ENCODE peak calls at places on chromosome 13, in four cellular contexts. One of them, this sample, is unnamed.

GRCh38 chr13:110287031-110287828 is 19.7 kb downstream of the COL4A1 start:
- DNase-seq in A549: no peak
- DNase-seq in activated CD4-positive, alpha-beta T cell treated with anti-CD3 and anti-CD28 coated beads, Interleukin-2, amount 50 U/mL, for 1 hour: no peak
- DNase-seq in HCT116: no peak
- DNase-seq in this sample: peak; percentile 75

GRCh38 chr13:59588717-59589067 is 575.0 kb downstream of the DIAPH3 start:
- DNase-seq in A549: no peak
- DNase-seq in activated CD4-positive, alpha-beta T cell treated with anti-CD3 and anti-CD28 coated beads, Interleukin-2, amount 50 U/mL, for 1 hour: no peak
- DNase-seq in HCT116: no peak
- DNase-seq in this sample: no peak

GRCh38 chr13:27796544-27797227 is 4.4 kb downstream of the GSX1 start:
- DNase-seq in A549: no peak
- DNase-seq in activated CD4-positive, alpha-beta T cell treated with anti-CD3 and anti-CD28 coated beads, Interleukin-2, amount 50 U/mL, for 1 hour: no peak
- DNase-seq in HCT116: no peak
- DNase-seq in this sample: no peak

GRCh38 chr13:113342820-113343691 is 20.9 kb downstream of the GRTP1 start:
- DNase-seq in A549: no peak
- DNase-seq in activated CD4-positive, alpha-beta T cell treated with anti-CD3 and anti-CD28 coated beads, Interleukin-2, amount 50 U/mL, for 1 hour: no peak
- DNase-seq in HCT116: no peak
- DNase-seq in this sample: no peak

GRCh38 chr13:96982672-96983071 is 11.6 kb downstream of the OXGR1 start:
- DNase-seq in A549: no peak
- DNase-seq in activated CD4-positive, alpha-beta T cell treated with anti-CD3 and anti-CD28 coated beads, Interleukin-2, amount 50 U/mL, for 1 hour: no peak
- DNase-seq in HCT116: no peak
- DNase-seq in this sample: peak; percentile 72

GRCh38 chr13:95267662-95268369 is 33.4 kb downstream of the ABCC4 start:
- DNase-seq in A549: peak; percentile 85
- DNase-seq in activated CD4-positive, alpha-beta T cell treated with anti-CD3 and anti-CD28 coated beads, Interleukin-2, amount 50 U/mL, for 1 hour: no peak
- DNase-seq in HCT116: no peak
- DNase-seq in this sample: peak; percentile 76

GRCh38 chr13:52405767-52406494 is at the start of gene THSD1:
- DNase-seq in A549: peak; percentile 54
- DNase-seq in activated CD4-positive, alpha-beta T cell treated with anti-CD3 and anti-CD28 coated beads, Interleukin-2, amount 50 U/mL, for 1 hour: peak; percentile 4
- DNase-seq in HCT116: no peak
- DNase-seq in this sample: peak; percentile 63

GRCh38 chr13:98890186-98890585 is 87.7 kb downstream of the DOCK9 start:
- DNase-seq in A549: no peak
- DNase-seq in activated CD4-positive, alpha-beta T cell treated with anti-CD3 and anti-CD28 coated beads, Interleukin-2, amount 50 U/mL, for 1 hour: no peak
- DNase-seq in HCT116: no peak
- DNase-seq in this sample: peak; percentile 59

GRCh38 chr13:91567485-91568207 is 169.2 kb downstream of the GPC5 start:
- DNase-seq in A549: no peak
- DNase-seq in activated CD4-positive, alpha-beta T cell treated with anti-CD3 and anti-CD28 coated beads, Interleukin-2, amount 50 U/mL, for 1 hour: no peak
- DNase-seq in HCT116: no peak
- DNase-seq in this sample: peak; percentile 5

GRCh38 chr13:52070929-52071523 is 46.5 kb downstream of the UTP14C start:
- DNase-seq in A549: no peak
- DNase-seq in activated CD4-positive, alpha-beta T cell treated with anti-CD3 and anti-CD28 coated beads, Interleukin-2, amount 50 U/mL, for 1 hour: no peak
- DNase-seq in HCT116: no peak
- DNase-seq in this sample: peak; percentile 61

GRCh38 chr13:76837811-76838210 is 48.4 kb downstream of the KCTD12 start:
- DNase-seq in A549: no peak
- DNase-seq in activated CD4-positive, alpha-beta T cell treated with anti-CD3 and anti-CD28 coated beads, Interleukin-2, amount 50 U/mL, for 1 hour: no peak
- DNase-seq in HCT116: no peak
- DNase-seq in this sample: no peak

GRCh38 chr13:28754698-28755545 is 36.2 kb upstream of the SLC46A3 start:
- DNase-seq in A549: peak; percentile 40
- DNase-seq in activated CD4-positive, alpha-beta T cell treated with anti-CD3 and anti-CD28 coated beads, Interleukin-2, amount 50 U/mL, for 1 hour: no peak
- DNase-seq in HCT116: peak; percentile 19
- DNase-seq in this sample: peak; percentile 70

GRCh38 chr13:68173111-68173510 is 943.0 kb upstream of the PCDH9 start:
- DNase-seq in A549: no peak
- DNase-seq in activated CD4-positive, alpha-beta T cell treated with anti-CD3 and anti-CD28 coated beads, Interleukin-2, amount 50 U/mL, for 1 hour: no peak
- DNase-seq in HCT116: no peak
- DNase-seq in this sample: no peak

GRCh38 chr13:106155411-106155810 is 380.1 kb downstream of the EFNB2 start:
- DNase-seq in A549: peak; percentile 6
- DNase-seq in activated CD4-positive, alpha-beta T cell treated with anti-CD3 and anti-CD28 coated beads, Interleukin-2, amount 50 U/mL, for 1 hour: no peak
- DNase-seq in HCT116: no peak
- DNase-seq in this sample: peak; percentile 80

GRCh38 chr13:26929971-26930730 is 169.6 kb upstream of the GPR12 start:
- DNase-seq in A549: peak; percentile 56
- DNase-seq in activated CD4-positive, alpha-beta T cell treated with anti-CD3 and anti-CD28 coated beads, Interleukin-2, amount 50 U/mL, for 1 hour: peak; percentile 66
- DNase-seq in HCT116: peak; percentile 54
- DNase-seq in this sample: peak; percentile 71

GRCh38 chr13:32011971-32012370 is 19.6 kb upstream of the FRY start:
- DNase-seq in A549: no peak
- DNase-seq in activated CD4-positive, alpha-beta T cell treated with anti-CD3 and anti-CD28 coated beads, Interleukin-2, amount 50 U/mL, for 1 hour: no peak
- DNase-seq in HCT116: no peak
- DNase-seq in this sample: no peak

GRCh38 chr13:109140777-109141354 is 511.5 kb downstream of the MYO16 start:
- DNase-seq in A549: no peak
- DNase-seq in activated CD4-positive, alpha-beta T cell treated with anti-CD3 and anti-CD28 coated beads, Interleukin-2, amount 50 U/mL, for 1 hour: no peak
- DNase-seq in HCT116: no peak
- DNase-seq in this sample: no peak

GRCh38 chr13:95800455-95800854 is 123.5 kb downstream of the DNAJC3 start:
- DNase-seq in A549: no peak
- DNase-seq in activated CD4-positive, alpha-beta T cell treated with anti-CD3 and anti-CD28 coated beads, Interleukin-2, amount 50 U/mL, for 1 hour: no peak
- DNase-seq in HCT116: no peak
- DNase-seq in this sample: no peak

GRCh38 chr13:44313674-44314073 is 60.0 kb upstream of the SERP2 start:
- DNase-seq in A549: peak; percentile 63
- DNase-seq in activated CD4-positive, alpha-beta T cell treated with anti-CD3 and anti-CD28 coated beads, Interleukin-2, amount 50 U/mL, for 1 hour: no peak
- DNase-seq in HCT116: peak; percentile 93
- DNase-seq in this sample: peak; percentile 46

GRCh38 chr13:50650936-50651638 is 192.4 kb downstream of the DLEU7 start:
- DNase-seq in A549: no peak
- DNase-seq in activated CD4-positive, alpha-beta T cell treated with anti-CD3 and anti-CD28 coated beads, Interleukin-2, amount 50 U/mL, for 1 hour: no peak
- DNase-seq in HCT116: no peak
- DNase-seq in this sample: peak; percentile 47

GRCh38 chr13:27960362-27961226 is 8.5 kb downstream of the CDX2 start:
- DNase-seq in A549: peak; percentile 87
- DNase-seq in activated CD4-positive, alpha-beta T cell treated with anti-CD3 and anti-CD28 coated beads, Interleukin-2, amount 50 U/mL, for 1 hour: no peak
- DNase-seq in HCT116: no peak
- DNase-seq in this sample: peak; percentile 35

GRCh38 chr13:92345627-92346026 is 881.0 kb upstream of the GPC6 start:
- DNase-seq in A549: no peak
- DNase-seq in activated CD4-positive, alpha-beta T cell treated with anti-CD3 and anti-CD28 coated beads, Interleukin-2, amount 50 U/mL, for 1 hour: no peak
- DNase-seq in HCT116: no peak
- DNase-seq in this sample: no peak

GRCh38 chr13:27622102-27622820 is 569 bp downstream of the POLR1D start:
- DNase-seq in A549: peak; percentile 20
- DNase-seq in activated CD4-positive, alpha-beta T cell treated with anti-CD3 and anti-CD28 coated beads, Interleukin-2, amount 50 U/mL, for 1 hour: no peak
- DNase-seq in HCT116: no peak
- DNase-seq in this sample: peak; percentile 45

GRCh38 chr13:28718538-28719226 is at the start of gene SLC46A3:
- DNase-seq in A549: peak; percentile 95
- DNase-seq in activated CD4-positive, alpha-beta T cell treated with anti-CD3 and anti-CD28 coated beads, Interleukin-2, amount 50 U/mL, for 1 hour: peak; percentile 98
- DNase-seq in HCT116: peak; percentile 92
- DNase-seq in this sample: peak; percentile 99

GRCh38 chr13:40193290-40194203 is 472.9 kb downstream of the FOXO1 start:
- DNase-seq in A549: no peak
- DNase-seq in activated CD4-positive, alpha-beta T cell treated with anti-CD3 and anti-CD28 coated beads, Interleukin-2, amount 50 U/mL, for 1 hour: no peak
- DNase-seq in HCT116: no peak
- DNase-seq in this sample: no peak

GRCh38 chr13:62014299-62014698 is 598.6 kb upstream of the PCDH20 start:
- DNase-seq in A549: peak; percentile 17
- DNase-seq in activated CD4-positive, alpha-beta T cell treated with anti-CD3 and anti-CD28 coated beads, Interleukin-2, amount 50 U/mL, for 1 hour: no peak
- DNase-seq in HCT116: peak; percentile 24
- DNase-seq in this sample: peak; percentile 1

GRCh38 chr13:51158365-51158764 is 47.3 kb upstream of the C13orf42 start:
- DNase-seq in A549: peak; percentile 15
- DNase-seq in activated CD4-positive, alpha-beta T cell treated with anti-CD3 and anti-CD28 coated beads, Interleukin-2, amount 50 U/mL, for 1 hour: no peak
- DNase-seq in HCT116: no peak
- DNase-seq in this sample: no peak

This sample was measured in cardiac fibroblast.